ENCODE peak calls at places on chromosomes 4 and X, in ten cellular contexts. One of them, this sample, is unnamed.

GRCh38 chrX:11533211-11533651 is 132.5 kb downstream of the ARHGAP6 start:
- DNase-seq in lower leg skin: no peak
- DNase-seq in breast epithelium: no peak
- DNase-seq in GM12865: peak
- DNase-seq in HepG2: peak
- DNase-seq in OCI-LY7: peak
- DNase-seq in CD4-positive, alpha-beta T cell: no peak
- DNase-seq in lower lobe of right lung: no peak
- DNase-seq in retinal pigment epithelial cell: peak
- DNase-seq in left ventricle myocardium inferior: no peak
- DNase-seq in this sample: no peak

GRCh38 chr4:48985976-48986653 is at the start of gene CWH43:
- DNase-seq in lower leg skin: no peak
- DNase-seq in breast epithelium: no peak
- DNase-seq in GM12865: no peak
- DNase-seq in HepG2: no peak
- DNase-seq in OCI-LY7: no peak
- DNase-seq in CD4-positive, alpha-beta T cell: no peak
- DNase-seq in lower lobe of right lung: peak
- DNase-seq in retinal pigment epithelial cell: no peak
- DNase-seq in left ventricle myocardium inferior: no peak
- DNase-seq in this sample: no peak

GRCh38 chr4:107997001-107997788 is 7.5 kb downstream of the HADH start:
- DNase-seq in lower leg skin: no peak
- DNase-seq in breast epithelium: no peak
- DNase-seq in GM12865: no peak
- DNase-seq in HepG2: no peak
- DNase-seq in OCI-LY7: no peak
- DNase-seq in CD4-positive, alpha-beta T cell: no peak
- DNase-seq in lower lobe of right lung: no peak
- DNase-seq in retinal pigment epithelial cell: no peak
- DNase-seq in left ventricle myocardium inferior: no peak
- DNase-seq in this sample: no peak

GRCh38 chr4:105558277-105558676 is 5.9 kb downstream of the ARHGEF38 start:
- DNase-seq in lower leg skin: no peak
- DNase-seq in breast epithelium: no peak
- DNase-seq in GM12865: no peak
- DNase-seq in HepG2: no peak
- DNase-seq in OCI-LY7: no peak
- DNase-seq in CD4-positive, alpha-beta T cell: no peak
- DNase-seq in lower lobe of right lung: no peak
- DNase-seq in retinal pigment epithelial cell: no peak
- DNase-seq in left ventricle myocardium inferior: no peak
- DNase-seq in this sample: no peak

GRCh38 chr4:10656988-10657387 is 27.6 kb downstream of the CLNK start:
- DNase-seq in lower leg skin: no peak
- DNase-seq in breast epithelium: no peak
- DNase-seq in GM12865: no peak
- DNase-seq in HepG2: no peak
- DNase-seq in OCI-LY7: no peak
- DNase-seq in CD4-positive, alpha-beta T cell: no peak
- DNase-seq in lower lobe of right lung: no peak
- DNase-seq in retinal pigment epithelial cell: peak
- DNase-seq in left ventricle myocardium inferior: no peak
- DNase-seq in this sample: no peak

GRCh38 chrX:112527903-112528302 is 151.8 kb downstream of the LHFPL1 start:
- DNase-seq in lower leg skin: no peak
- DNase-seq in breast epithelium: no peak
- DNase-seq in GM12865: no peak
- DNase-seq in HepG2: no peak
- DNase-seq in OCI-LY7: no peak
- DNase-seq in CD4-positive, alpha-beta T cell: no peak
- DNase-seq in lower lobe of right lung: no peak
- DNase-seq in retinal pigment epithelial cell: no peak
- DNase-seq in left ventricle myocardium inferior: no peak
- DNase-seq in this sample: no peak

GRCh38 chr4:14667624-14668295 is 334.5 kb upstream of the CPEB2 start:
- DNase-seq in lower leg skin: no peak
- DNase-seq in breast epithelium: no peak
- DNase-seq in GM12865: no peak
- DNase-seq in HepG2: no peak
- DNase-seq in OCI-LY7: no peak
- DNase-seq in CD4-positive, alpha-beta T cell: no peak
- DNase-seq in lower lobe of right lung: no peak
- DNase-seq in retinal pigment epithelial cell: no peak
- DNase-seq in left ventricle myocardium inferior: no peak
- DNase-seq in this sample: no peak

GRCh38 chr4:11341337-11342043 is 87.2 kb downstream of the HS3ST1 start:
- DNase-seq in lower leg skin: no peak
- DNase-seq in breast epithelium: no peak
- DNase-seq in GM12865: peak
- DNase-seq in HepG2: no peak
- DNase-seq in OCI-LY7: no peak
- DNase-seq in CD4-positive, alpha-beta T cell: no peak
- DNase-seq in lower lobe of right lung: no peak
- DNase-seq in retinal pigment epithelial cell: no peak
- DNase-seq in left ventricle myocardium inferior: no peak
- DNase-seq in this sample: no peak

GRCh38 chrX:80556148-80556547 is 135.9 kb downstream of the TENT5D start:
- DNase-seq in lower leg skin: no peak
- DNase-seq in breast epithelium: no peak
- DNase-seq in GM12865: no peak
- DNase-seq in HepG2: no peak
- DNase-seq in OCI-LY7: no peak
- DNase-seq in CD4-positive, alpha-beta T cell: no peak
- DNase-seq in lower lobe of right lung: no peak
- DNase-seq in retinal pigment epithelial cell: no peak
- DNase-seq in left ventricle myocardium inferior: no peak
- DNase-seq in this sample: no peak

GRCh38 chr4:164383187-164384181 is 370.4 kb upstream of the SMIM31 start:
- DNase-seq in lower leg skin: no peak
- DNase-seq in breast epithelium: no peak
- DNase-seq in GM12865: no peak
- DNase-seq in HepG2: no peak
- DNase-seq in OCI-LY7: no peak
- DNase-seq in CD4-positive, alpha-beta T cell: no peak
- DNase-seq in lower lobe of right lung: no peak
- DNase-seq in retinal pigment epithelial cell: peak
- DNase-seq in left ventricle myocardium inferior: no peak
- DNase-seq in this sample: peak

DNA sequence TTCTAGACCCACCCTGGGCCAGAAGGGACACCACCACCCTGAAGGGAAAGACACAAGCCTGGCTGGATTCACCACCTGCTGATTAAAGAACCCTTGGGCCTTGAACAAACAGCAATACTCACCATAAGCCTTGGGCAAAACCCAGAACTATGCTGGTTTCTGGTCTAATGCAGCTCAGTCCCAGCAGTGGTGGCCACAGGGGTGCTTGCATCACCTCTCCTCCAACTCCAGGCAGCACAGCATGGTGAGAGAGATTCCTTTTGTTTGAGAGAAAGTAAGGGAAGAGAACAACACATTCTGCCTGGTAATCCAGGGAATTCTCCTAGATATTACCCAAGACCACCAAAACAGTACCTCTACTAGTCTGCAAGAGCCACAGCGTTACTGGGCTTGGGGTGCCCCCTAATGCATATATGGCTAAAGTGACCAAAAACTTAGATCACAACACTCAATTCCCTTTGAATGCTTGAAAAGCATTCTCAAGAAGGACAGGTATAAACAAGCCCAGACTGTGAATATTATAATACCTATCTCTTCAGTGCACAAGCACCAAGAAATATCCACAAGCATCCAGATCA is 25.7 kb downstream of the RNF128 start:
- DNase-seq in lower leg skin: no peak
- DNase-seq in breast epithelium: no peak
- DNase-seq in GM12865: peak
- DNase-seq in HepG2: no peak
- DNase-seq in OCI-LY7: peak
- DNase-seq in CD4-positive, alpha-beta T cell: no peak
- DNase-seq in lower lobe of right lung: no peak
- DNase-seq in retinal pigment epithelial cell: no peak
- DNase-seq in left ventricle myocardium inferior: no peak
- DNase-seq in this sample: no peak
- TF ChIP-seq CTCF in lower leg skin: no peak
- TF ChIP-seq CTCF in breast epithelium: no peak
- TF ChIP-seq CTCF in GM12865: no peak
- TF ChIP-seq CTCF in HepG2: peak
- TF ChIP-seq CTCF in OCI-LY7: peak
- TF ChIP-seq CTCF in CD4-positive, alpha-beta T cell: no peak
- TF ChIP-seq CTCF in lower lobe of right lung: no peak
- TF ChIP-seq CTCF in retinal pigment epithelial cell: no peak
- TF ChIP-seq CTCF in left ventricle myocardium inferior: no peak
- TF ChIP-seq CTCF in this sample: no peak

DNA sequence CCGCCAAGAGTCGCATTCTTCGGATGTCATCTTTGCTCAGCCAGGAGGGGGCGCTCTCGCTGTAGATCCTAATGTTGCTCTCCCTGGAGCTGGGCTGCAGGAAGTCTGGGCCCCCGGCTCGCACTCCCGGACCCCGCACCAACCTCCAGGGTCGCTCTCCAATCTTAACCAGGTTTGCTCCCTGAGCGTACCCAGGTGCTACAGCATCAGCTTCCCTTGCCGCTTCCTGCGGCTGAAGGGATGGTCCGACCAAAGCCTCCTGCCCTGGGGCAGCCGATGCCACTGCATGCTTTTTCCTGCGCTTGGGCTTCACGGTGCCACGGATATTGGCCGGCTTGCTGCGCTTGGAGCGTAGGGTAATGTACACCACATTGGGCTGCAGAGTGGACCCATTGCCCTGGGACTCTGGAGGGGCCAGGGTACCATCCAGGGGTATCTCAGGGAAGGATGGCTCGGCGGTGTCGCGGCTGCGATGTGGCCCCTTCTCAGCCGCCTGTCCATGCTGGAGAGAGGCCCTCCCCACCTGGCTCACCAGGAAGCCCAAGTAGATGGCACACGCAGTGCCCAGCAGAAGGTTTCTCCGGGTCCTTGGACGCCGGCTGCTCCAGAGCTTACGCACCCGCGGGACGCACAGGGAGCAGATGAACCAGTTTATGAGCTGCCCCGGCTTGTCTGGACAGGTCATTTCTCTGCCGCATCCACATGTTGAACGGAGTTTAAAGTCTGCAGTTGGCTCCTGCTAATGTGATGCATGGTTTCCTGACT is 2.0 kb downstream of the GASK1B start:
- DNase-seq in lower leg skin: peak
- DNase-seq in breast epithelium: peak
- DNase-seq in GM12865: peak
- DNase-seq in HepG2: peak
- DNase-seq in OCI-LY7: no peak
- DNase-seq in CD4-positive, alpha-beta T cell: no peak
- DNase-seq in lower lobe of right lung: peak
- DNase-seq in retinal pigment epithelial cell: no peak
- DNase-seq in left ventricle myocardium inferior: peak
- DNase-seq in this sample: peak
- TF ChIP-seq CTCF in lower leg skin: no peak
- TF ChIP-seq CTCF in breast epithelium: peak
- TF ChIP-seq CTCF in GM12865: peak
- TF ChIP-seq CTCF in HepG2: peak
- TF ChIP-seq CTCF in OCI-LY7: peak
- TF ChIP-seq CTCF in CD4-positive, alpha-beta T cell: no peak
- TF ChIP-seq CTCF in lower lobe of right lung: peak
- TF ChIP-seq CTCF in retinal pigment epithelial cell: peak
- TF ChIP-seq CTCF in left ventricle myocardium inferior: peak
- TF ChIP-seq CTCF in this sample: peak

DNA sequence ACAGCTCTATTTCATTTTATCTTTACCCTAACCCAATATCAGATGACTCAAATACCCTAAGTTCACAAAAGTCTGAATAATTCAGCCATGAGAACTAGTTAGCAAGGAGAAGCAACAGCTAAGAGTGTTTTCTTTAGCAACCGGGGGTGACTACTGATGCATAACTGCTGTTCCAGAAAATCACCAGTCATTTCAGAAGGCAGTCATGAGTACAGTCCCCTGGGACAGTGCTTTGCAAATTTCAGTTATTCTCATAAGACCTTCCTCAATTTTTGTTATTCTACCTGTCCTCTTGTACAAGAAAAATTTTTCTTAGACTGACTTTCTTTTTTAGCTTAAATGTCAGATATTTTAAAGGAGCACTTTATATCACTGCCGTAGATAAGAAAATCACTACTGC is 16.4 kb downstream of the BANK1 start:
- DNase-seq in lower leg skin: no peak
- DNase-seq in breast epithelium: no peak
- DNase-seq in GM12865: peak
- DNase-seq in HepG2: no peak
- DNase-seq in OCI-LY7: peak
- DNase-seq in CD4-positive, alpha-beta T cell: no peak
- DNase-seq in lower lobe of right lung: no peak
- DNase-seq in retinal pigment epithelial cell: no peak
- DNase-seq in left ventricle myocardium inferior: no peak
- DNase-seq in this sample: no peak
- TF ChIP-seq CTCF in lower leg skin: no peak
- TF ChIP-seq CTCF in breast epithelium: no peak
- TF ChIP-seq CTCF in GM12865: no peak
- TF ChIP-seq CTCF in HepG2: no peak
- TF ChIP-seq CTCF in OCI-LY7: no peak
- TF ChIP-seq CTCF in CD4-positive, alpha-beta T cell: no peak
- TF ChIP-seq CTCF in lower lobe of right lung: no peak
- TF ChIP-seq CTCF in retinal pigment epithelial cell: no peak
- TF ChIP-seq CTCF in left ventricle myocardium inferior: no peak
- TF ChIP-seq CTCF in this sample: no peak

GRCh38 chr4:20311863-20312262 is 60.2 kb downstream of the SLIT2 start:
- DNase-seq in lower leg skin: no peak
- DNase-seq in breast epithelium: no peak
- DNase-seq in GM12865: no peak
- DNase-seq in HepG2: no peak
- DNase-seq in OCI-LY7: no peak
- DNase-seq in CD4-positive, alpha-beta T cell: no peak
- DNase-seq in lower lobe of right lung: no peak
- DNase-seq in retinal pigment epithelial cell: no peak
- DNase-seq in left ventricle myocardium inferior: no peak
- DNase-seq in this sample: no peak

GRCh38 chr4:20318899-20319291 is 67.2 kb downstream of the SLIT2 start:
- DNase-seq in lower leg skin: no peak
- DNase-seq in breast epithelium: no peak
- DNase-seq in GM12865: no peak
- DNase-seq in HepG2: no peak
- DNase-seq in OCI-LY7: no peak
- DNase-seq in CD4-positive, alpha-beta T cell: no peak
- DNase-seq in lower lobe of right lung: no peak
- DNase-seq in retinal pigment epithelial cell: no peak
- DNase-seq in left ventricle myocardium inferior: no peak
- DNase-seq in this sample: no peak

GRCh38 chr4:20317424-20317985 is 65.8 kb downstream of the SLIT2 start:
- DNase-seq in lower leg skin: no peak
- DNase-seq in breast epithelium: no peak
- DNase-seq in GM12865: no peak
- DNase-seq in HepG2: no peak
- DNase-seq in OCI-LY7: no peak
- DNase-seq in CD4-positive, alpha-beta T cell: no peak
- DNase-seq in lower lobe of right lung: no peak
- DNase-seq in retinal pigment epithelial cell: no peak
- DNase-seq in left ventricle myocardium inferior: no peak
- DNase-seq in this sample: no peak

GRCh38 chr4:20318011-20318898 is 66.5 kb downstream of the SLIT2 start:
- DNase-seq in lower leg skin: no peak
- DNase-seq in breast epithelium: no peak
- DNase-seq in GM12865: peak
- DNase-seq in HepG2: no peak
- DNase-seq in OCI-LY7: no peak
- DNase-seq in CD4-positive, alpha-beta T cell: no peak
- DNase-seq in lower lobe of right lung: no peak
- DNase-seq in retinal pigment epithelial cell: peak
- DNase-seq in left ventricle myocardium inferior: no peak
- DNase-seq in this sample: no peak

GRCh38 chr4:20313237-20314030 is 61.7 kb downstream of the SLIT2 start:
- DNase-seq in lower leg skin: no peak
- DNase-seq in breast epithelium: no peak
- DNase-seq in GM12865: peak
- DNase-seq in HepG2: peak
- DNase-seq in OCI-LY7: peak
- DNase-seq in CD4-positive, alpha-beta T cell: no peak
- DNase-seq in lower lobe of right lung: no peak
- DNase-seq in retinal pigment epithelial cell: no peak
- DNase-seq in left ventricle myocardium inferior: no peak
- DNase-seq in this sample: no peak
- TF ChIP-seq CTCF in lower leg skin: no peak
- TF ChIP-seq CTCF in breast epithelium: no peak
- TF ChIP-seq CTCF in GM12865: peak
- TF ChIP-seq CTCF in HepG2: peak
- TF ChIP-seq CTCF in OCI-LY7: peak
- TF ChIP-seq CTCF in CD4-positive, alpha-beta T cell: no peak
- TF ChIP-seq CTCF in lower lobe of right lung: no peak
- TF ChIP-seq CTCF in retinal pigment epithelial cell: peak
- TF ChIP-seq CTCF in left ventricle myocardium inferior: peak
- TF ChIP-seq CTCF in this sample: no peak

This sample was measured in spleen.